ENCODE peak calls at places on chromosome 17, in six cellular contexts. Q, I, W, Z, R and E are unnamed samples.

GRCh38 chr17:66980896-66981295 is 16.4 kb downstream of the CACNG4 start:
- DNase-seq in Q (no peak), I (no peak), W (no peak), Z (no peak), R (no peak), E (no peak)

GRCh38 chr17:44108440-44109311 is 14.8 kb downstream of the HDAC5 start:
- DNase-seq in Q (peak; percentile 47), I (no peak), W (peak; percentile 94), Z (peak; percentile 65), R (no peak), E (peak; percentile 91)

GRCh38 chr17:8393470-8394231 is 4.0 kb downstream of the RNF222 start:
- DNase-seq in Q (no peak), I (no peak), W (no peak), Z (no peak), R (peak; percentile 44), E (no peak)

GRCh38 chr17:72255481-72255880 is 134.7 kb downstream of the SOX9 start:
- DNase-seq in Q (no peak), I (no peak), W (no peak), Z (no peak), R (no peak), E (no peak)

GRCh38 chr17:49959183-49959935 is 9.6 kb upstream of the DLX4 start:
- DNase-seq in Q (no peak), I (no peak), W (no peak), Z (no peak), R (no peak), E (no peak)

GRCh38 chr17:12395733-12396354 is 269.8 kb upstream of the MYOCD start:
- DNase-seq in Q (no peak), I (peak; percentile 25), W (no peak), Z (peak; percentile 34), R (no peak), E (no peak)

GRCh38 chr17:20174588-20175265 is 165.6 kb downstream of the SPECC1 start:
- DNase-seq in Q (no peak), I (no peak), W (no peak), Z (peak; percentile 39), R (no peak), E (no peak)

GRCh38 chr17:45146616-45147101 is 1.6 kb upstream of the HEXIM1 start:
- DNase-seq in Q (peak; percentile 53), I (no peak), W (no peak), Z (peak; percentile 71), R (no peak), E (no peak)

GRCh38 chr17:49016775-49017463 is 19.7 kb downstream of the IGF2BP1 start:
- DNase-seq in Q (peak; percentile 25), I (peak; percentile 33), W (no peak), Z (peak; percentile 58), R (no peak), E (no peak)

GRCh38 chr17:69643686-69644085 is 229.2 kb downstream of the MAP2K6 start:
- DNase-seq in Q (no peak), I (no peak), W (no peak), Z (no peak), R (no peak), E (no peak)

GRCh38 chr17:6681176-6681575 is 29.6 kb downstream of the C17orf100 start:
- DNase-seq in Q (no peak), I (no peak), W (no peak), Z (no peak), R (no peak), E (no peak)

GRCh38 chr17:44088254-44088653 is 17.7 kb downstream of the G6PC3 start:
- DNase-seq in Q (no peak), I (no peak), W (no peak), Z (no peak), R (no peak), E (no peak)

GRCh38 chr17:2266045-2266864 is 37.3 kb downstream of the SMG6 start:
- DNase-seq in Q (no peak), I (no peak), W (no peak), Z (peak; percentile 36), R (peak; percentile 76), E (peak; percentile 34)

GRCh38 chr17:68400404-68400735 is 56.9 kb downstream of the WIPI1 start:
- DNase-seq in Q (no peak), I (no peak), W (no peak), Z (no peak), R (no peak), E (no peak)

GRCh38 chr17:19867654-19868395 is at the start of gene ULK2:
- DNase-seq in Q (peak; percentile 52), I (peak; percentile 79), W (no peak), Z (peak; percentile 68), R (peak; percentile 49), E (peak; percentile 34)

GRCh38 chr17:2383628-2384167 is 17.2 kb downstream of the MNT start:
- DNase-seq in Q (no peak), I (no peak), W (no peak), Z (no peak), R (no peak), E (no peak)

GRCh38 chr17:44355642-44356099 is 8.0 kb downstream of the FAM171A2 start:
- DNase-seq in Q (no peak), I (no peak), W (no peak), Z (no peak), R (no peak), E (no peak)

GRCh38 chr17:66679631-66680517 is 155.0 kb upstream of the CACNG5 start:
- DNase-seq in Q (no peak), I (no peak), W (no peak), Z (no peak), R (no peak), E (no peak)

GRCh38 chr17:71011389-71011788 is 842.1 kb downstream of the KCNJ2 start:
- DNase-seq in Q (no peak), I (peak; percentile 42), W (no peak), Z (no peak), R (no peak), E (no peak)

GRCh38 chr17:10756146-10756545 is 26.3 kb upstream of the TMEM220 start:
- DNase-seq in Q (no peak), I (no peak), W (no peak), Z (no peak), R (no peak), E (no peak)

GRCh38 chr17:65446838-65447526 is 114.5 kb downstream of the AXIN2 start:
- DNase-seq in Q (no peak), I (no peak), W (no peak), Z (no peak), R (no peak), E (no peak)

GRCh38 chr17:62617894-62618472 is 9.5 kb upstream of the MRC2 start:
- DNase-seq in Q (no peak), I (peak; percentile 53), W (no peak), Z (no peak), R (no peak), E (no peak)

GRCh38 chr17:41001795-41002194 is 2.1 kb upstream of the KRTAP3-2 start:
- DNase-seq in Q (no peak), I (no peak), W (no peak), Z (no peak), R (no peak), E (no peak)

GRCh38 chr17:4858068-4858879 is 25.1 kb downstream of the MINK1 start:
- DNase-seq in Q (no peak), I (no peak), W (no peak), Z (no peak), R (no peak), E (peak; percentile 32)

DNA sequence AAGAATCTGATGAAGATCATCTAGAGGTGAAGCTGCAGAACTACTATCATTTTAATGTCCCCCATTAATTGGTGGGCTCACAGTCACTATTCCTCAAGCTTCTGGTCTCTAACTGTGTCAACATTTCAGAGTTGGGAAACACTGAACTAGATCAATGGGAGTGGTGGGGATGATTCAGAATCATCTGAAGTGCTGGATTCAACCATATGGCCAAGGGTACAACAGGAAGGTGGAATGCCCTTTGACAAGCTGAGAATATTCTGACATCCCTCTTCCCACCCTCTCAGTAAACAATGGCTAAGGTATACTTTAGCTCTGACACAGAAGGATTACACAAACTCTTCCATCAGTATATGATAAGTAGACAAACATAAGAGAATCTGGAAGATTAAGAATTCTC is 16.0 kb upstream of the RFFL start:
- DNase-seq in Q (no peak), I (no peak), W (no peak), Z (no peak), R (no peak), E (no peak)
- H3K27ac ChIP-seq in Q (no peak overlapping the region), I (no peak overlapping the region), W (no peak overlapping the region), Z (no peak overlapping the region), R (no peak overlapping the region), E (no peak overlapping the region)

DNA sequence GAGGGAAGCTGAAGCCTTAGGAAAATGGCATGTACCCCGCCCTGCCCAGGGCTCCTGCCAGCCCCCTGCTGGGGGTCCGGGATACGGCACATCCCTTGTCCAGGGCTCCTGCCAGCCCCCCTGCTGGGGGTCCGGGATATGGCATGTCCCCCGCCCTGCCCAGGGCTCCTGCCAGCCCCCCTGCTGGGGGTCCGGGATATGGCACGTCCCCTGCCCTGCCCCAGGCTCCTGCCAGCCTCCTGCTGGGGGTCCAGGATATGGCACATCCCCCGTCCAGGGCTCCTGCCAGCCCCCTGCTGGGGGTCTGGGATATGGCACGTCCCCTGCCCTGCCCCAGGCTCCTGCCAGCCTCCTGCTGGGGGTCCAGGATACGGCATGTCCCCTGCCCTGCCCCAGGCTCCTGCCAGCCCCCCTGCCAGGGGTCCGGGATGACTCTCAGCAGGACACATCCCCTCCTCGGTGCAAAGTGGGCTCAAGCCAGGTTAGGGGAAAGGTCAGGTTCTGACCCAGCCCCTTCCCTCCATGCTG is 43.2 kb downstream of the RPH3AL start:
- DNase-seq in Q (no peak), I (peak; percentile 61), W (no peak), Z (no peak), R (no peak), E (no peak)
- TF ChIP-seq CTCF in Q (peak; percentile 6), I (peak; percentile 58), W (peak; percentile 48), Z (no peak), R (peak; percentile 28), E (peak; percentile 51)

DNA sequence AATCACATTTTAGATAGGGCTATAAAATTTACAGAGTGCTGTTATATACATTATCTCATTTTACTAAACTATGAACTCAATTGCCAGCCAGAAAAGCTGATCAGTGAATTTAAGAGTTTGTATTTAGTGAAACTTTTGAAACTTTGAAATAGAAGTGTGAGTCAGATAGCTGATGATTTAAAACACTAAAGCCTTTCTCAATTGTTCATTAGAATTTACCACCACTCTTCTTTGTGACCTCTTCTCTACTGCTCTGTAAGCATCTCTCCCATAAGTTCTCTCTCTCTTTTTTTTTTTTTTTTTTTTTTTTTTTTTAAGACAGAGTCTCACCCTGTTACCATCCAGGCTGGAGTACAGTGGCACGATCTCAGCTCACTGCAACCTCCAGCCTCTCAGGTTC is 43.7 kb downstream of the GOSR1 start:
- DNase-seq in Q (no peak), I (no peak), W (no peak), Z (no peak), R (no peak), E (no peak)
- H3K27me3 ChIP-seq in Q (no peaks in the 10 kb centered on the region), I (no peaks in the 10 kb centered on the region), W (no peaks in the 10 kb centered on the region), Z (no peaks in the 10 kb centered on the region), R (no peaks in the 10 kb centered on the region), E (no peaks in the 10 kb centered on the region)

GRCh38 chr17:17830740-17831207 is 6.0 kb downstream of the SREBF1 start:
- DNase-seq in Q (no peak), I (peak; percentile 84), W (no peak), Z (peak; percentile 83), R (no peak), E (no peak)
- H3K27ac ChIP-seq in Q (no peak overlapping the region), I (peak overlapping the region; percentile 55), W (no peak overlapping the region), Z (peak overlapping the region; percentile 43), R (no peak overlapping the region), E (peak overlapping the region; percentile 68)